ENCODE peak calls at places on chromosomes 13 and 19, in ten cellular contexts. One of them, this sample, is unnamed.

GRCh38 chr13:103694471-103694870 is 628.3 kb upstream of the SLC10A2 start:
- DNase-seq in fibroblast of mammary gland: no peak
- DNase-seq in heart right ventricle: no peak
- DNase-seq in IMR-90: no peak
- DNase-seq in hepatic stellate cell: no peak
- DNase-seq in thoracic aorta: no peak
- DNase-seq in HTR-8/SVneo: no peak
- DNase-seq in iris pigment epithelial cell: no peak
- DNase-seq in uterus: no peak
- DNase-seq in Caco-2: no peak
- DNase-seq in this sample: no peak

GRCh38 chr19:48329167-48329891 is 4.0 kb downstream of the EMP3 start:
- DNase-seq in fibroblast of mammary gland: peak
- DNase-seq in heart right ventricle: no peak
- DNase-seq in IMR-90: peak
- DNase-seq in hepatic stellate cell: peak
- DNase-seq in thoracic aorta: no peak
- DNase-seq in HTR-8/SVneo: no peak
- DNase-seq in iris pigment epithelial cell: peak
- DNase-seq in uterus: no peak
- DNase-seq in Caco-2: peak
- DNase-seq in this sample: no peak

GRCh38 chr19:32227561-32228165 is 117.7 kb upstream of the ZNF507 start:
- DNase-seq in fibroblast of mammary gland: no peak
- DNase-seq in heart right ventricle: no peak
- DNase-seq in IMR-90: no peak
- DNase-seq in hepatic stellate cell: no peak
- DNase-seq in thoracic aorta: no peak
- DNase-seq in HTR-8/SVneo: no peak
- DNase-seq in iris pigment epithelial cell: no peak
- DNase-seq in uterus: no peak
- DNase-seq in Caco-2: peak
- DNase-seq in this sample: no peak

GRCh38 chr19:39246951-39247669 is 1.5 kb downstream of the IFNL4 start:
- DNase-seq in fibroblast of mammary gland: peak
- DNase-seq in heart right ventricle: no peak
- DNase-seq in IMR-90: no peak
- DNase-seq in hepatic stellate cell: no peak
- DNase-seq in thoracic aorta: no peak
- DNase-seq in HTR-8/SVneo: no peak
- DNase-seq in iris pigment epithelial cell: peak
- DNase-seq in uterus: no peak
- DNase-seq in Caco-2: no peak
- DNase-seq in this sample: no peak

GRCh38 chr13:42109957-42110356 is 61.5 kb downstream of the DGKH start:
- DNase-seq in fibroblast of mammary gland: no peak
- DNase-seq in heart right ventricle: no peak
- DNase-seq in IMR-90: no peak
- DNase-seq in hepatic stellate cell: no peak
- DNase-seq in thoracic aorta: no peak
- DNase-seq in HTR-8/SVneo: no peak
- DNase-seq in iris pigment epithelial cell: no peak
- DNase-seq in uterus: no peak
- DNase-seq in Caco-2: no peak
- DNase-seq in this sample: no peak

GRCh38 chr13:113937073-113937472 is 36.8 kb downstream of the C13orf46 start:
- DNase-seq in fibroblast of mammary gland: no peak
- DNase-seq in heart right ventricle: no peak
- DNase-seq in IMR-90: no peak
- DNase-seq in hepatic stellate cell: no peak
- DNase-seq in thoracic aorta: no peak
- DNase-seq in HTR-8/SVneo: no peak
- DNase-seq in iris pigment epithelial cell: no peak
- DNase-seq in uterus: peak
- DNase-seq in Caco-2: no peak
- DNase-seq in this sample: no peak

GRCh38 chr13:112102243-112102642 is 35.3 kb downstream of the SOX1 start:
- DNase-seq in fibroblast of mammary gland: no peak
- DNase-seq in heart right ventricle: no peak
- DNase-seq in IMR-90: no peak
- DNase-seq in hepatic stellate cell: no peak
- DNase-seq in thoracic aorta: no peak
- DNase-seq in HTR-8/SVneo: no peak
- DNase-seq in iris pigment epithelial cell: no peak
- DNase-seq in uterus: no peak
- DNase-seq in Caco-2: no peak
- DNase-seq in this sample: no peak

GRCh38 chr19:29775575-29775900 is 36.3 kb upstream of the CCNE1 start:
- DNase-seq in fibroblast of mammary gland: no peak
- DNase-seq in heart right ventricle: no peak
- DNase-seq in IMR-90: no peak
- DNase-seq in hepatic stellate cell: no peak
- DNase-seq in thoracic aorta: no peak
- DNase-seq in HTR-8/SVneo: no peak
- DNase-seq in iris pigment epithelial cell: no peak
- DNase-seq in uterus: no peak
- DNase-seq in Caco-2: no peak
- DNase-seq in this sample: no peak

GRCh38 chr19:22532388-22533310 is 101.5 kb upstream of the ZNF492 start:
- DNase-seq in fibroblast of mammary gland: no peak
- DNase-seq in heart right ventricle: peak
- DNase-seq in IMR-90: no peak
- DNase-seq in hepatic stellate cell: no peak
- DNase-seq in thoracic aorta: peak
- DNase-seq in HTR-8/SVneo: no peak
- DNase-seq in iris pigment epithelial cell: peak
- DNase-seq in uterus: peak
- DNase-seq in Caco-2: no peak
- DNase-seq in this sample: peak

GRCh38 chr13:77521194-77521593 is 14.3 kb upstream of the SCEL start:
- DNase-seq in fibroblast of mammary gland: peak
- DNase-seq in heart right ventricle: no peak
- DNase-seq in IMR-90: no peak
- DNase-seq in hepatic stellate cell: no peak
- DNase-seq in thoracic aorta: no peak
- DNase-seq in HTR-8/SVneo: no peak
- DNase-seq in iris pigment epithelial cell: peak
- DNase-seq in uterus: no peak
- DNase-seq in Caco-2: no peak
- DNase-seq in this sample: no peak

GRCh38 chr19:19502281-19502680 is 13.1 kb downstream of the TSSK6 start:
- DNase-seq in fibroblast of mammary gland: no peak
- DNase-seq in heart right ventricle: no peak
- DNase-seq in IMR-90: no peak
- DNase-seq in hepatic stellate cell: no peak
- DNase-seq in thoracic aorta: no peak
- DNase-seq in HTR-8/SVneo: no peak
- DNase-seq in iris pigment epithelial cell: no peak
- DNase-seq in uterus: no peak
- DNase-seq in Caco-2: no peak
- DNase-seq in this sample: no peak

GRCh38 chr13:30584332-30584731 is 33.4 kb upstream of the USPL1 start:
- DNase-seq in fibroblast of mammary gland: no peak
- DNase-seq in heart right ventricle: no peak
- DNase-seq in IMR-90: no peak
- DNase-seq in hepatic stellate cell: no peak
- DNase-seq in thoracic aorta: no peak
- DNase-seq in HTR-8/SVneo: no peak
- DNase-seq in iris pigment epithelial cell: no peak
- DNase-seq in uterus: no peak
- DNase-seq in Caco-2: no peak
- DNase-seq in this sample: no peak

GRCh38 chr13:44267966-44268365 is 105.7 kb upstream of the SERP2 start:
- DNase-seq in fibroblast of mammary gland: peak
- DNase-seq in heart right ventricle: no peak
- DNase-seq in IMR-90: peak
- DNase-seq in hepatic stellate cell: no peak
- DNase-seq in thoracic aorta: no peak
- DNase-seq in HTR-8/SVneo: peak
- DNase-seq in iris pigment epithelial cell: peak
- DNase-seq in uterus: no peak
- DNase-seq in Caco-2: no peak
- DNase-seq in this sample: no peak

GRCh38 chr19:39684283-39684682 is 20.0 kb upstream of the LGALS14 start:
- DNase-seq in fibroblast of mammary gland: no peak
- DNase-seq in heart right ventricle: no peak
- DNase-seq in IMR-90: no peak
- DNase-seq in hepatic stellate cell: no peak
- DNase-seq in thoracic aorta: no peak
- DNase-seq in HTR-8/SVneo: no peak
- DNase-seq in iris pigment epithelial cell: no peak
- DNase-seq in uterus: no peak
- DNase-seq in Caco-2: no peak
- DNase-seq in this sample: peak

GRCh38 chr13:61417171-61417570 is 1.5 kb upstream of the PCDH20 start:
- DNase-seq in fibroblast of mammary gland: no peak
- DNase-seq in heart right ventricle: no peak
- DNase-seq in IMR-90: no peak
- DNase-seq in hepatic stellate cell: no peak
- DNase-seq in thoracic aorta: no peak
- DNase-seq in HTR-8/SVneo: no peak
- DNase-seq in iris pigment epithelial cell: no peak
- DNase-seq in uterus: no peak
- DNase-seq in Caco-2: no peak
- DNase-seq in this sample: no peak

GRCh38 chr19:17778621-17779280 is 16.2 kb upstream of the B3GNT3 start:
- DNase-seq in fibroblast of mammary gland: no peak
- DNase-seq in heart right ventricle: no peak
- DNase-seq in IMR-90: no peak
- DNase-seq in hepatic stellate cell: no peak
- DNase-seq in thoracic aorta: no peak
- DNase-seq in HTR-8/SVneo: no peak
- DNase-seq in iris pigment epithelial cell: peak
- DNase-seq in uterus: no peak
- DNase-seq in Caco-2: no peak
- DNase-seq in this sample: no peak

GRCh38 chr19:3494051-3494450 is 6.4 kb downstream of the DOHH start:
- DNase-seq in fibroblast of mammary gland: no peak
- DNase-seq in heart right ventricle: no peak
- DNase-seq in IMR-90: no peak
- DNase-seq in hepatic stellate cell: peak
- DNase-seq in thoracic aorta: no peak
- DNase-seq in HTR-8/SVneo: no peak
- DNase-seq in iris pigment epithelial cell: no peak
- DNase-seq in uterus: no peak
- DNase-seq in Caco-2: peak
- DNase-seq in this sample: no peak

GRCh38 chr19:35986111-35986510 is 8.9 kb upstream of the SDHAF1 start:
- DNase-seq in fibroblast of mammary gland: no peak
- DNase-seq in heart right ventricle: no peak
- DNase-seq in IMR-90: no peak
- DNase-seq in hepatic stellate cell: no peak
- DNase-seq in thoracic aorta: no peak
- DNase-seq in HTR-8/SVneo: no peak
- DNase-seq in iris pigment epithelial cell: no peak
- DNase-seq in uterus: no peak
- DNase-seq in Caco-2: no peak
- DNase-seq in this sample: no peak

GRCh38 chr13:39895254-39895653 is 239.8 kb downstream of the COG6 start:
- DNase-seq in fibroblast of mammary gland: no peak
- DNase-seq in heart right ventricle: no peak
- DNase-seq in IMR-90: no peak
- DNase-seq in hepatic stellate cell: no peak
- DNase-seq in thoracic aorta: no peak
- DNase-seq in HTR-8/SVneo: no peak
- DNase-seq in iris pigment epithelial cell: peak
- DNase-seq in uterus: no peak
- DNase-seq in Caco-2: no peak
- DNase-seq in this sample: peak

GRCh38 chr13:58619396-58620113 is 988.0 kb downstream of the PCDH17 start:
- DNase-seq in fibroblast of mammary gland: no peak
- DNase-seq in heart right ventricle: no peak
- DNase-seq in IMR-90: no peak
- DNase-seq in hepatic stellate cell: no peak
- DNase-seq in thoracic aorta: no peak
- DNase-seq in HTR-8/SVneo: no peak
- DNase-seq in iris pigment epithelial cell: no peak
- DNase-seq in uterus: no peak
- DNase-seq in Caco-2: no peak
- DNase-seq in this sample: no peak

GRCh38 chr19:3607398-3608078 is 863 bp upstream of the TBXA2R start:
- DNase-seq in fibroblast of mammary gland: peak
- DNase-seq in heart right ventricle: peak
- DNase-seq in IMR-90: no peak
- DNase-seq in hepatic stellate cell: peak
- DNase-seq in thoracic aorta: no peak
- DNase-seq in HTR-8/SVneo: no peak
- DNase-seq in iris pigment epithelial cell: peak
- DNase-seq in uterus: peak
- DNase-seq in Caco-2: no peak
- DNase-seq in this sample: no peak

GRCh38 chr13:43356566-43356965 is 333.2 kb downstream of the DNAJC15 start:
- DNase-seq in fibroblast of mammary gland: peak
- DNase-seq in heart right ventricle: no peak
- DNase-seq in IMR-90: peak
- DNase-seq in hepatic stellate cell: no peak
- DNase-seq in thoracic aorta: no peak
- DNase-seq in HTR-8/SVneo: no peak
- DNase-seq in iris pigment epithelial cell: peak
- DNase-seq in uterus: no peak
- DNase-seq in Caco-2: no peak
- DNase-seq in this sample: no peak

GRCh38 chr13:21259571-21260455 is 83.4 kb downstream of the MRPL57 start:
- DNase-seq in fibroblast of mammary gland: no peak
- DNase-seq in heart right ventricle: no peak
- DNase-seq in IMR-90: no peak
- DNase-seq in hepatic stellate cell: no peak
- DNase-seq in thoracic aorta: no peak
- DNase-seq in HTR-8/SVneo: no peak
- DNase-seq in iris pigment epithelial cell: no peak
- DNase-seq in uterus: no peak
- DNase-seq in Caco-2: no peak
- DNase-seq in this sample: no peak

GRCh38 chr19:51097796-51098195 is 10.4 kb downstream of the CTU1 start:
- DNase-seq in fibroblast of mammary gland: no peak
- DNase-seq in heart right ventricle: no peak
- DNase-seq in IMR-90: no peak
- DNase-seq in hepatic stellate cell: no peak
- DNase-seq in thoracic aorta: no peak
- DNase-seq in HTR-8/SVneo: no peak
- DNase-seq in iris pigment epithelial cell: no peak
- DNase-seq in uterus: no peak
- DNase-seq in Caco-2: no peak
- DNase-seq in this sample: no peak

GRCh38 chr13:67275351-67275989 is 45.3 kb upstream of the PCDH9 start:
- DNase-seq in fibroblast of mammary gland: no peak
- DNase-seq in heart right ventricle: no peak
- DNase-seq in IMR-90: no peak
- DNase-seq in hepatic stellate cell: no peak
- DNase-seq in thoracic aorta: no peak
- DNase-seq in HTR-8/SVneo: no peak
- DNase-seq in iris pigment epithelial cell: no peak
- DNase-seq in uterus: no peak
- DNase-seq in Caco-2: no peak
- DNase-seq in this sample: no peak

GRCh38 chr13:43815204-43815603 is 28.4 kb upstream of the ENOX1 start:
- DNase-seq in fibroblast of mammary gland: peak
- DNase-seq in heart right ventricle: no peak
- DNase-seq in IMR-90: peak
- DNase-seq in hepatic stellate cell: peak
- DNase-seq in thoracic aorta: no peak
- DNase-seq in HTR-8/SVneo: peak
- DNase-seq in iris pigment epithelial cell: peak
- DNase-seq in uterus: no peak
- DNase-seq in Caco-2: peak
- DNase-seq in this sample: peak

GRCh38 chr19:13846533-13847032 is 30.4 kb upstream of the NANOS3 start:
- DNase-seq in fibroblast of mammary gland: peak
- DNase-seq in heart right ventricle: peak
- DNase-seq in IMR-90: peak
- DNase-seq in hepatic stellate cell: peak
- DNase-seq in thoracic aorta: peak
- DNase-seq in HTR-8/SVneo: no peak
- DNase-seq in iris pigment epithelial cell: peak
- DNase-seq in uterus: peak
- DNase-seq in Caco-2: peak
- DNase-seq in this sample: peak

GRCh38 chr19:18488838-18489626 is 32.8 kb downstream of the ELL start:
- DNase-seq in fibroblast of mammary gland: no peak
- DNase-seq in heart right ventricle: peak
- DNase-seq in IMR-90: no peak
- DNase-seq in hepatic stellate cell: no peak
- DNase-seq in thoracic aorta: no peak
- DNase-seq in HTR-8/SVneo: peak
- DNase-seq in iris pigment epithelial cell: peak
- DNase-seq in uterus: no peak
- DNase-seq in Caco-2: peak
- DNase-seq in this sample: peak